ENCODE peak calls at places on chromosome 12, in seven cellular contexts. U, D, I, O, W, N and R are unnamed samples.

GRCh38 chr12:108620236-108620879 is 13.3 kb downstream of the SELPLG start:
- DNase-seq in U (no peak), D (peak), I (no peak), O (no peak), W (no peak), N (no peak), R (no peak)

GRCh38 chr12:94698553-94698952 is 48.2 kb upstream of the TMCC3 start:
- DNase-seq in U (no peak), D (no peak), I (no peak), O (no peak), W (no peak), N (no peak), R (no peak)

GRCh38 chr12:17016116-17016864 is 410.3 kb upstream of the LMO3 start:
- DNase-seq in U (no peak), D (no peak), I (no peak), O (no peak), W (no peak), N (no peak), R (no peak)

GRCh38 chr12:57237952-57238853 is 8.7 kb downstream of the SHMT2 start:
- DNase-seq in U (no peak), D (no peak), I (no peak), O (no peak), W (no peak), N (no peak), R (no peak)

GRCh38 chr12:106769078-106769477 is 5.4 kb upstream of the RIC8B start:
- DNase-seq in U (no peak), D (no peak), I (peak), O (no peak), W (no peak), N (no peak), R (no peak)

GRCh38 chr12:64099430-64099829 is 122.7 kb downstream of the KICS2 start:
- DNase-seq in U (no peak), D (peak), I (peak), O (no peak), W (no peak), N (no peak), R (peak)

GRCh38 chr12:99131761-99132199 is 486.7 kb downstream of the APAF1 start:
- DNase-seq in U (no peak), D (peak), I (peak), O (no peak), W (no peak), N (no peak), R (peak)

GRCh38 chr12:15526033-15526432 is 203.7 kb downstream of the PTPRO start:
- DNase-seq in U (no peak), D (no peak), I (no peak), O (no peak), W (no peak), N (no peak), R (no peak)

GRCh38 chr12:27539191-27539631 is 15.2 kb downstream of the PPFIBP1 start:
- DNase-seq in U (no peak), D (peak), I (no peak), O (no peak), W (no peak), N (no peak), R (no peak)

GRCh38 chr12:24975425-24975824 is 26.5 kb upstream of the BCAT1 start:
- DNase-seq in U (no peak), D (no peak), I (no peak), O (no peak), W (no peak), N (no peak), R (no peak)

GRCh38 chr12:56677680-56678079 is 10.4 kb downstream of the PTGES3 start:
- DNase-seq in U (no peak), D (no peak), I (no peak), O (no peak), W (no peak), N (no peak), R (no peak)

GRCh38 chr12:87676726-87677125 is 352.5 kb downstream of the C12orf50 start:
- DNase-seq in U (no peak), D (peak), I (no peak), O (no peak), W (no peak), N (no peak), R (no peak)

GRCh38 chr12:42696424-42697149 is 107.0 kb upstream of the PRICKLE1 start:
- DNase-seq in U (no peak), D (peak), I (peak), O (no peak), W (no peak), N (no peak), R (peak)

GRCh38 chr12:58310368-58310767 is 369.0 kb downstream of the ATP23 start:
- DNase-seq in U (no peak), D (peak), I (no peak), O (no peak), W (no peak), N (no peak), R (no peak)

GRCh38 chr12:52086944-52087835 is 7.7 kb downstream of the SMIM41 start:
- DNase-seq in U (no peak), D (no peak), I (no peak), O (no peak), W (no peak), N (no peak), R (no peak)

GRCh38 chr12:2057041-2057792 is 4.4 kb downstream of the CACNA1C start:
- DNase-seq in U (no peak), D (peak), I (peak), O (peak), W (peak), N (peak), R (peak)

GRCh38 chr12:18141583-18141982 is 51.6 kb upstream of the RERGL start:
- DNase-seq in U (no peak), D (peak), I (peak), O (no peak), W (no peak), N (no peak), R (no peak)

GRCh38 chr12:49190317-49190716 is 1.4 kb upstream of the TUBA1A start:
- DNase-seq in U (no peak), D (no peak), I (no peak), O (peak), W (no peak), N (peak), R (no peak)

GRCh38 chr12:13257356-13257875 is 60.9 kb downstream of the EMP1 start:
- DNase-seq in U (no peak), D (no peak), I (no peak), O (no peak), W (no peak), N (no peak), R (no peak)

GRCh38 chr12:17470460-17470859 is 619.5 kb downstream of the RERGL start:
- DNase-seq in U (no peak), D (no peak), I (no peak), O (no peak), W (no peak), N (no peak), R (no peak)

GRCh38 chr12:10082057-10082874 is 16.5 kb downstream of the CLEC1A start:
- DNase-seq in U (no peak), D (no peak), I (no peak), O (no peak), W (no peak), N (no peak), R (no peak)

GRCh38 chr12:100154472-100155247 is 12.0 kb upstream of the BLTP3B start:
- DNase-seq in U (peak), D (peak), I (peak), O (peak), W (peak), N (no peak), R (peak)

GRCh38 chr12:54700301-54700700 is 52.1 kb upstream of the DCD start:
- DNase-seq in U (no peak), D (no peak), I (no peak), O (no peak), W (no peak), N (no peak), R (no peak)

GRCh38 chr12:28424965-28425364 is 234.7 kb downstream of the CCDC91 start:
- DNase-seq in U (no peak), D (peak), I (peak), O (no peak), W (no peak), N (no peak), R (peak)

GRCh38 chr12:44294649-44295048 is 458.8 kb downstream of the TMEM117 start:
- DNase-seq in U (no peak), D (no peak), I (no peak), O (no peak), W (no peak), N (no peak), R (no peak)

GRCh38 chr12:113887906-113888305 is 78.2 kb downstream of the RBM19 start:
- DNase-seq in U (no peak), D (no peak), I (no peak), O (no peak), W (no peak), N (no peak), R (no peak)

GRCh38 chr12:92134638-92135274 is 10.9 kb downstream of the BTG1 start:
- DNase-seq in U (no peak), D (peak), I (peak), O (no peak), W (no peak), N (no peak), R (no peak)

GRCh38 chr12:3820122-3820521 is 53.1 kb downstream of the PARP11 start:
- DNase-seq in U (no peak), D (peak), I (peak), O (no peak), W (no peak), N (no peak), R (no peak)

GRCh38 chr12:15584366-15585041 is 204.7 kb downstream of the EPS8 start:
- DNase-seq in U (no peak), D (peak), I (peak), O (peak), W (no peak), N (no peak), R (peak)

GRCh38 chr12:57451233-57451778 is 3.8 kb upstream of the INHBE start:
- DNase-seq in U (no peak), D (no peak), I (no peak), O (no peak), W (no peak), N (no peak), R (no peak)

GRCh38 chr12:98808243-98808895 is 163.3 kb downstream of the APAF1 start:
- DNase-seq in U (no peak), D (no peak), I (no peak), O (no peak), W (no peak), N (no peak), R (no peak)

GRCh38 chr12:92055877-92056276 is 89.8 kb downstream of the BTG1 start:
- DNase-seq in U (peak), D (no peak), I (no peak), O (no peak), W (peak), N (no peak), R (no peak)

GRCh38 chr12:3071107-3071506 is 6.1 kb upstream of the TSPAN9 start:
- DNase-seq in U (no peak), D (no peak), I (no peak), O (no peak), W (no peak), N (no peak), R (no peak)

GRCh38 chr12:44653886-44654527 is 222.1 kb downstream of the NELL2 start:
- DNase-seq in U (no peak), D (no peak), I (no peak), O (no peak), W (no peak), N (no peak), R (no peak)

GRCh38 chr12:124548854-124549378 is 18.5 kb downstream of the NCOR2 start:
- DNase-seq in U (no peak), D (peak), I (peak), O (no peak), W (no peak), N (no peak), R (peak)

GRCh38 chr12:92338671-92339070 is 193.0 kb upstream of the BTG1 start:
- DNase-seq in U (no peak), D (no peak), I (no peak), O (no peak), W (no peak), N (no peak), R (no peak)

GRCh38 chr12:28083816-28084678 is 106.2 kb upstream of the CCDC91 start:
- DNase-seq in U (no peak), D (peak), I (peak), O (no peak), W (no peak), N (no peak), R (no peak)

GRCh38 chr12:19166956-19167355 is 37.4 kb downstream of the PLEKHA5 start:
- DNase-seq in U (no peak), D (no peak), I (no peak), O (no peak), W (no peak), N (no peak), R (no peak)